ENCODE peak calls at places on chromosomes 7 and 10, in six cellular contexts. One of them, this sample, is unnamed.

GRCh38 chr7:81499262-81500116 is 270.4 kb downstream of the HGF start:
- DNase-seq in GM06990: peak; percentile 15
- DNase-seq in heart left ventricle: no peak
- DNase-seq in GM23248: peak; percentile 82
- DNase-seq in IMR-90: peak; percentile 89
- DNase-seq in stomach: no peak
- DNase-seq in this sample: peak; percentile 15

GRCh38 chr10:47214520-47214919 is 85.5 kb upstream of the GDF10 start:
- DNase-seq in GM06990: no peak
- DNase-seq in heart left ventricle: no peak
- DNase-seq in GM23248: no peak
- DNase-seq in IMR-90: peak; percentile 8
- DNase-seq in stomach: no peak
- DNase-seq in this sample: no peak

GRCh38 chr10:124575107-124576035 is 113.7 kb downstream of the LHPP start:
- DNase-seq in GM06990: no peak
- DNase-seq in heart left ventricle: peak; percentile 42
- DNase-seq in GM23248: no peak
- DNase-seq in IMR-90: no peak
- DNase-seq in stomach: no peak
- DNase-seq in this sample: no peak

GRCh38 chr10:69232736-69233135 is 12.6 kb downstream of the HKDC1 start:
- DNase-seq in GM06990: no peak
- DNase-seq in heart left ventricle: no peak
- DNase-seq in GM23248: no peak
- DNase-seq in IMR-90: no peak
- DNase-seq in stomach: no peak
- DNase-seq in this sample: no peak

GRCh38 chr10:117678106-117678505 is 135.6 kb downstream of the EMX2 start:
- DNase-seq in GM06990: no peak
- DNase-seq in heart left ventricle: no peak
- DNase-seq in GM23248: peak; percentile 87
- DNase-seq in IMR-90: no peak
- DNase-seq in stomach: no peak
- DNase-seq in this sample: no peak

GRCh38 chr10:89516149-89516832 is 19.1 kb downstream of the SLC16A12 start:
- DNase-seq in GM06990: no peak
- DNase-seq in heart left ventricle: peak; percentile 61
- DNase-seq in GM23248: peak; percentile 82
- DNase-seq in IMR-90: peak; percentile 98
- DNase-seq in stomach: no peak
- DNase-seq in this sample: peak; percentile 88

GRCh38 chr10:15954188-15954587 is 93.9 kb upstream of the MINDY3 start:
- DNase-seq in GM06990: no peak
- DNase-seq in heart left ventricle: no peak
- DNase-seq in GM23248: no peak
- DNase-seq in IMR-90: no peak
- DNase-seq in stomach: no peak
- DNase-seq in this sample: no peak

GRCh38 chr7:98217623-98218582 is 6.7 kb downstream of the BHLHA15 start:
- DNase-seq in GM06990: no peak
- DNase-seq in heart left ventricle: peak; percentile 59
- DNase-seq in GM23248: no peak
- DNase-seq in IMR-90: no peak
- DNase-seq in stomach: peak; percentile 65
- DNase-seq in this sample: peak; percentile 67

GRCh38 chr7:102991077-102991539 is 78.3 kb downstream of the LRRC17 start:
- DNase-seq in GM06990: no peak
- DNase-seq in heart left ventricle: no peak
- DNase-seq in GM23248: no peak
- DNase-seq in IMR-90: no peak
- DNase-seq in stomach: no peak
- DNase-seq in this sample: no peak

GRCh38 chr7:132437730-132438129 is 138.5 kb downstream of the PLXNA4 start:
- DNase-seq in GM06990: no peak
- DNase-seq in heart left ventricle: no peak
- DNase-seq in GM23248: no peak
- DNase-seq in IMR-90: no peak
- DNase-seq in stomach: no peak
- DNase-seq in this sample: no peak

GRCh38 chr10:107425844-107426553 is 261.5 kb upstream of the SORCS1 start:
- DNase-seq in GM06990: no peak
- DNase-seq in heart left ventricle: no peak
- DNase-seq in GM23248: no peak
- DNase-seq in IMR-90: no peak
- DNase-seq in stomach: no peak
- DNase-seq in this sample: no peak

GRCh38 chr7:14403587-14403986 is 414.1 kb upstream of the ETV1 start:
- DNase-seq in GM06990: no peak
- DNase-seq in heart left ventricle: no peak
- DNase-seq in GM23248: no peak
- DNase-seq in IMR-90: no peak
- DNase-seq in stomach: no peak
- DNase-seq in this sample: no peak

GRCh38 chr10:16953270-16953669 is 136.0 kb upstream of the RSU1 start:
- DNase-seq in GM06990: no peak
- DNase-seq in heart left ventricle: no peak
- DNase-seq in GM23248: peak; percentile 18
- DNase-seq in IMR-90: no peak
- DNase-seq in stomach: no peak
- DNase-seq in this sample: no peak

GRCh38 chr7:48481235-48481634 is 310.0 kb downstream of the ABCA13 start:
- DNase-seq in GM06990: no peak
- DNase-seq in heart left ventricle: no peak
- DNase-seq in GM23248: no peak
- DNase-seq in IMR-90: no peak
- DNase-seq in stomach: no peak
- DNase-seq in this sample: no peak

GRCh38 chr10:34721201-34721840 is 93.8 kb downstream of the PARD3 start:
- DNase-seq in GM06990: no peak
- DNase-seq in heart left ventricle: no peak
- DNase-seq in GM23248: peak; percentile 71
- DNase-seq in IMR-90: peak; percentile 68
- DNase-seq in stomach: no peak
- DNase-seq in this sample: no peak

GRCh38 chr7:93119191-93119905 is 1.6 kb upstream of the SAMD9 start:
- DNase-seq in GM06990: no peak
- DNase-seq in heart left ventricle: no peak
- DNase-seq in GM23248: peak; percentile 77
- DNase-seq in IMR-90: peak; percentile 4
- DNase-seq in stomach: no peak
- DNase-seq in this sample: no peak

GRCh38 chr10:71246591-71247143 is 34.3 kb downstream of the UNC5B start:
- DNase-seq in GM06990: no peak
- DNase-seq in heart left ventricle: peak; percentile 45
- DNase-seq in GM23248: no peak
- DNase-seq in IMR-90: no peak
- DNase-seq in stomach: peak; percentile 84
- DNase-seq in this sample: no peak

GRCh38 chr7:55961994-55962393 is 2.4 kb upstream of the NIPSNAP2 start:
- DNase-seq in GM06990: no peak
- DNase-seq in heart left ventricle: no peak
- DNase-seq in GM23248: no peak
- DNase-seq in IMR-90: no peak
- DNase-seq in stomach: no peak
- DNase-seq in this sample: no peak

GRCh38 chr10:43120948-43121290 is 17.3 kb upstream of the CSGALNACT2 start:
- DNase-seq in GM06990: peak; percentile 48
- DNase-seq in heart left ventricle: peak; percentile 71
- DNase-seq in GM23248: no peak
- DNase-seq in IMR-90: peak; percentile 8
- DNase-seq in stomach: peak; percentile 26
- DNase-seq in this sample: no peak

GRCh38 chr7:87140271-87140748 is 11.9 kb upstream of the DMTF1 start:
- DNase-seq in GM06990: no peak
- DNase-seq in heart left ventricle: no peak
- DNase-seq in GM23248: no peak
- DNase-seq in IMR-90: no peak
- DNase-seq in stomach: no peak
- DNase-seq in this sample: no peak

GRCh38 chr7:85702348-85702747 is 515.5 kb upstream of the SEMA3D start:
- DNase-seq in GM06990: no peak
- DNase-seq in heart left ventricle: no peak
- DNase-seq in GM23248: no peak
- DNase-seq in IMR-90: no peak
- DNase-seq in stomach: no peak
- DNase-seq in this sample: no peak

GRCh38 chr7:141992154-141992553 is 3.5 kb upstream of the MGAM start:
- DNase-seq in GM06990: no peak
- DNase-seq in heart left ventricle: no peak
- DNase-seq in GM23248: peak; percentile 13
- DNase-seq in IMR-90: no peak
- DNase-seq in stomach: no peak
- DNase-seq in this sample: no peak

GRCh38 chr7:79298145-79298760 is 155.2 kb downstream of the MAGI2 start:
- DNase-seq in GM06990: no peak
- DNase-seq in heart left ventricle: no peak
- DNase-seq in GM23248: peak; percentile 75
- DNase-seq in IMR-90: peak; percentile 79
- DNase-seq in stomach: no peak
- DNase-seq in this sample: no peak

GRCh38 chr7:72275412-72276070 is 136.6 kb downstream of the CALN1 start:
- DNase-seq in GM06990: no peak
- DNase-seq in heart left ventricle: no peak
- DNase-seq in GM23248: no peak
- DNase-seq in IMR-90: no peak
- DNase-seq in stomach: no peak
- DNase-seq in this sample: no peak

GRCh38 chr7:35258891-35259537 is 5.1 kb upstream of the TBX20 start:
- DNase-seq in GM06990: no peak
- DNase-seq in heart left ventricle: no peak
- DNase-seq in GM23248: no peak
- DNase-seq in IMR-90: no peak
- DNase-seq in stomach: no peak
- DNase-seq in this sample: no peak

GRCh38 chr7:35259555-35259954 is 5.7 kb upstream of the TBX20 start:
- DNase-seq in GM06990: no peak
- DNase-seq in heart left ventricle: no peak
- DNase-seq in GM23248: no peak
- DNase-seq in IMR-90: no peak
- DNase-seq in stomach: no peak
- DNase-seq in this sample: no peak

GRCh38 chr7:35258125-35258890 is 4.4 kb upstream of the TBX20 start:
- DNase-seq in GM06990: no peak
- DNase-seq in heart left ventricle: no peak
- DNase-seq in GM23248: no peak
- DNase-seq in IMR-90: no peak
- DNase-seq in stomach: no peak
- DNase-seq in this sample: no peak

GRCh38 chr7:35255909-35256876 is 2.3 kb upstream of the TBX20 start:
- DNase-seq in GM06990: no peak
- DNase-seq in heart left ventricle: no peak
- DNase-seq in GM23248: no peak
- DNase-seq in IMR-90: no peak
- DNase-seq in stomach: no peak
- DNase-seq in this sample: no peak

GRCh38 chr7:35257251-35258124 is 3.6 kb upstream of the TBX20 start:
- DNase-seq in GM06990: no peak
- DNase-seq in heart left ventricle: peak; percentile 73
- DNase-seq in GM23248: no peak
- DNase-seq in IMR-90: no peak
- DNase-seq in stomach: no peak
- DNase-seq in this sample: no peak
- H3K4me3 ChIP-seq in GM06990: no peak overlapping the region
- H3K4me3 ChIP-seq in heart left ventricle: peak overlapping the region; percentile 84
- H3K4me3 ChIP-seq in GM23248: no peak overlapping the region
- H3K4me3 ChIP-seq in IMR-90: no peak overlapping the region
- H3K4me3 ChIP-seq in stomach: peak overlapping the region; percentile 6
- H3K4me3 ChIP-seq in this sample: no peak overlapping the region

GRCh38 chr7:31562002-31562401 is 48.1 kb downstream of the ITPRID1 start:
- DNase-seq in GM06990: no peak
- DNase-seq in heart left ventricle: no peak
- DNase-seq in GM23248: no peak
- DNase-seq in IMR-90: no peak
- DNase-seq in stomach: no peak
- DNase-seq in this sample: no peak
- H3K4me3 ChIP-seq in GM06990: no peak overlapping the region
- H3K4me3 ChIP-seq in heart left ventricle: no peak overlapping the region
- H3K4me3 ChIP-seq in GM23248: no peak overlapping the region
- H3K4me3 ChIP-seq in IMR-90: no peak overlapping the region
- H3K4me3 ChIP-seq in stomach: no peak overlapping the region
- H3K4me3 ChIP-seq in this sample: no peak overlapping the region

GRCh38 chr10:57031346-57031745 is 670.3 kb upstream of the ZWINT start:
- DNase-seq in GM06990: no peak
- DNase-seq in heart left ventricle: no peak
- DNase-seq in GM23248: no peak
- DNase-seq in IMR-90: no peak
- DNase-seq in stomach: no peak
- DNase-seq in this sample: no peak

GRCh38 chr10:57023626-57024025 is 662.6 kb upstream of the ZWINT start:
- DNase-seq in GM06990: no peak
- DNase-seq in heart left ventricle: no peak
- DNase-seq in GM23248: no peak
- DNase-seq in IMR-90: no peak
- DNase-seq in stomach: no peak
- DNase-seq in this sample: no peak

GRCh38 chr10:57026307-57026706 is 665.2 kb upstream of the ZWINT start:
- DNase-seq in GM06990: no peak
- DNase-seq in heart left ventricle: no peak
- DNase-seq in GM23248: no peak
- DNase-seq in IMR-90: no peak
- DNase-seq in stomach: no peak
- DNase-seq in this sample: no peak
- H3K4me3 ChIP-seq in GM06990: no peak overlapping the region
- H3K4me3 ChIP-seq in heart left ventricle: no peak overlapping the region
- H3K4me3 ChIP-seq in GM23248: no peak overlapping the region
- H3K4me3 ChIP-seq in IMR-90: no peak overlapping the region
- H3K4me3 ChIP-seq in stomach: no peak overlapping the region
- H3K4me3 ChIP-seq in this sample: no peak overlapping the region

GRCh38 chr10:100998991-100999741 is 442 bp upstream of the LZTS2 start:
- DNase-seq in GM06990: peak; percentile 81
- DNase-seq in heart left ventricle: peak; percentile 93
- DNase-seq in GM23248: peak; percentile 89
- DNase-seq in IMR-90: peak; percentile 75
- DNase-seq in stomach: peak; percentile 82
- DNase-seq in this sample: peak; percentile 80

GRCh38 chr10:100999742-101000601 is at the start of gene LZTS2:
- DNase-seq in GM06990: no peak
- DNase-seq in heart left ventricle: peak; percentile 71
- DNase-seq in GM23248: peak; percentile 76
- DNase-seq in IMR-90: no peak
- DNase-seq in stomach: peak; percentile 49
- DNase-seq in this sample: no peak

GRCh38 chr10:100998183-100998990 is 1.2 kb upstream of the LZTS2 start:
- DNase-seq in GM06990: peak; percentile 67
- DNase-seq in heart left ventricle: peak; percentile 91
- DNase-seq in GM23248: peak; percentile 83
- DNase-seq in IMR-90: peak; percentile 81
- DNase-seq in stomach: peak; percentile 84
- DNase-seq in this sample: peak; percentile 84

GRCh38 chr10:100996678-100997363 is 2.8 kb upstream of the LZTS2 start:
- DNase-seq in GM06990: no peak
- DNase-seq in heart left ventricle: no peak
- DNase-seq in GM23248: peak; percentile 53
- DNase-seq in IMR-90: no peak
- DNase-seq in stomach: peak; percentile 49
- DNase-seq in this sample: peak; percentile 48

GRCh38 chr10:100997364-100998182 is 2.0 kb upstream of the LZTS2 start:
- DNase-seq in GM06990: peak; percentile 79
- DNase-seq in heart left ventricle: peak; percentile 92
- DNase-seq in GM23248: peak; percentile 88
- DNase-seq in IMR-90: peak; percentile 65
- DNase-seq in stomach: peak; percentile 84
- DNase-seq in this sample: peak; percentile 80
- H3K4me3 ChIP-seq in GM06990: peak overlapping the region; percentile 92
- H3K4me3 ChIP-seq in heart left ventricle: peak overlapping the region; percentile 93
- H3K4me3 ChIP-seq in GM23248: peak overlapping the region; percentile 98
- H3K4me3 ChIP-seq in IMR-90: peak overlapping the region; percentile 52
- H3K4me3 ChIP-seq in stomach: peak overlapping the region; percentile 89
- H3K4me3 ChIP-seq in this sample: peak overlapping the region; percentile 32

GRCh38 chr7:28700790-28701203 is 257.3 kb downstream of the TRIL start:
- DNase-seq in GM06990: no peak
- DNase-seq in heart left ventricle: no peak
- DNase-seq in GM23248: peak; percentile 61
- DNase-seq in IMR-90: peak; percentile 58
- DNase-seq in stomach: no peak
- DNase-seq in this sample: no peak
- H3K4me3 ChIP-seq in GM06990: no peak overlapping the region
- H3K4me3 ChIP-seq in heart left ventricle: no peak overlapping the region
- H3K4me3 ChIP-seq in GM23248: no peak overlapping the region
- H3K4me3 ChIP-seq in IMR-90: no peak overlapping the region
- H3K4me3 ChIP-seq in stomach: no peak overlapping the region
- H3K4me3 ChIP-seq in this sample: no peak overlapping the region